ENCODE peak calls at places on chromosome 2, in seven cellular contexts. One of them, this sample, is unnamed.

GRCh38 chr2:9656270-9656766 is 25.5 kb upstream of the YWHAQ start:
- DNase-seq in foreskin fibroblast: peak
- DNase-seq in small intestine: no peak
- DNase-seq in neuronal stem cell: no peak
- DNase-seq in A549: peak
- DNase-seq in AG09309: peak
- DNase-seq in sigmoid colon: no peak
- DNase-seq in this sample: peak

GRCh38 chr2:114022360-114023085 is 132.6 kb downstream of the ACTR3 start:
- DNase-seq in foreskin fibroblast: peak
- DNase-seq in AG09309: peak
- DNase-seq in neuronal stem cell: no peak
- DNase-seq in A549: no peak
- DNase-seq in sigmoid colon: no peak
- DNase-seq in small intestine: peak
- DNase-seq in this sample: peak

GRCh38 chr2:96436961-96437360 is 68.2 kb downstream of the NEURL3 start:
- DNase-seq in sigmoid colon: no peak
- DNase-seq in neuronal stem cell: no peak
- DNase-seq in AG09309: no peak
- DNase-seq in foreskin fibroblast: no peak
- DNase-seq in A549: no peak
- DNase-seq in small intestine: no peak
- DNase-seq in this sample: no peak

GRCh38 chr2:189175869-189176431 is 3.6 kb downstream of the COL5A2 start:
- DNase-seq in sigmoid colon: no peak
- DNase-seq in foreskin fibroblast: no peak
- DNase-seq in small intestine: no peak
- DNase-seq in AG09309: no peak
- DNase-seq in A549: no peak
- DNase-seq in neuronal stem cell: no peak
- DNase-seq in this sample: no peak

GRCh38 chr2:149799296-149799695 is 211.7 kb upstream of the MMADHC start:
- DNase-seq in AG09309: no peak
- DNase-seq in foreskin fibroblast: peak
- DNase-seq in A549: no peak
- DNase-seq in sigmoid colon: no peak
- DNase-seq in neuronal stem cell: peak
- DNase-seq in small intestine: peak
- DNase-seq in this sample: peak

GRCh38 chr2:8656160-8656641 is 25.7 kb upstream of the ID2 start:
- DNase-seq in neuronal stem cell: no peak
- DNase-seq in foreskin fibroblast: peak
- DNase-seq in small intestine: no peak
- DNase-seq in sigmoid colon: no peak
- DNase-seq in A549: no peak
- DNase-seq in AG09309: no peak
- DNase-seq in this sample: peak

GRCh38 chr2:28155627-28156026 is 237.0 kb upstream of the FOSL2 start:
- DNase-seq in small intestine: no peak
- DNase-seq in sigmoid colon: no peak
- DNase-seq in neuronal stem cell: no peak
- DNase-seq in A549: peak
- DNase-seq in AG09309: no peak
- DNase-seq in foreskin fibroblast: no peak
- DNase-seq in this sample: no peak

GRCh38 chr2:172461591-172462392 is 34.4 kb downstream of the ITGA6 start:
- DNase-seq in small intestine: peak
- DNase-seq in foreskin fibroblast: peak
- DNase-seq in A549: peak
- DNase-seq in sigmoid colon: no peak
- DNase-seq in AG09309: no peak
- DNase-seq in neuronal stem cell: peak
- DNase-seq in this sample: peak

GRCh38 chr2:168738057-168738456 is 64.4 kb upstream of the NOSTRIN start:
- DNase-seq in sigmoid colon: no peak
- DNase-seq in AG09309: no peak
- DNase-seq in A549: no peak
- DNase-seq in foreskin fibroblast: no peak
- DNase-seq in small intestine: peak
- DNase-seq in neuronal stem cell: no peak
- DNase-seq in this sample: peak

GRCh38 chr2:217918220-217919024 is 84.4 kb downstream of the TNS1 start:
- DNase-seq in AG09309: no peak
- DNase-seq in neuronal stem cell: peak
- DNase-seq in A549: peak
- DNase-seq in foreskin fibroblast: no peak
- DNase-seq in sigmoid colon: peak
- DNase-seq in small intestine: no peak
- DNase-seq in this sample: peak

GRCh38 chr2:131016826-131017596 is 76.2 kb downstream of the FAM168B start:
- DNase-seq in sigmoid colon: no peak
- DNase-seq in foreskin fibroblast: no peak
- DNase-seq in neuronal stem cell: no peak
- DNase-seq in A549: peak
- DNase-seq in AG09309: no peak
- DNase-seq in small intestine: no peak
- DNase-seq in this sample: peak
- H3K4me3 ChIP-seq in sigmoid colon: no peak
- H3K4me3 ChIP-seq in foreskin fibroblast: no peak
- H3K4me3 ChIP-seq in neuronal stem cell: no peak
- H3K4me3 ChIP-seq in A549: peak
- H3K4me3 ChIP-seq in AG09309: no peak
- H3K4me3 ChIP-seq in small intestine: no peak
- H3K4me3 ChIP-seq in this sample: no peak

GRCh38 chr2:20578895-20579825 is 71.7 kb downstream of the HS1BP3 start:
- DNase-seq in foreskin fibroblast: peak
- DNase-seq in AG09309: peak
- DNase-seq in A549: peak
- DNase-seq in small intestine: peak
- DNase-seq in neuronal stem cell: no peak
- DNase-seq in sigmoid colon: peak
- DNase-seq in this sample: peak

GRCh38 chr2:20580690-20581437 is 70.0 kb downstream of the HS1BP3 start:
- DNase-seq in AG09309: no peak
- DNase-seq in neuronal stem cell: no peak
- DNase-seq in sigmoid colon: peak
- DNase-seq in A549: no peak
- DNase-seq in foreskin fibroblast: no peak
- DNase-seq in small intestine: peak
- DNase-seq in this sample: no peak

GRCh38 chr2:20578266-20578894 is 72.5 kb downstream of the HS1BP3 start:
- DNase-seq in foreskin fibroblast: no peak
- DNase-seq in sigmoid colon: peak
- DNase-seq in small intestine: no peak
- DNase-seq in A549: no peak
- DNase-seq in neuronal stem cell: no peak
- DNase-seq in AG09309: no peak
- DNase-seq in this sample: no peak

GRCh38 chr2:20577495-20578235 is 73.2 kb downstream of the HS1BP3 start:
- DNase-seq in foreskin fibroblast: peak
- DNase-seq in sigmoid colon: no peak
- DNase-seq in neuronal stem cell: no peak
- DNase-seq in small intestine: no peak
- DNase-seq in AG09309: no peak
- DNase-seq in A549: no peak
- DNase-seq in this sample: no peak

DNA sequence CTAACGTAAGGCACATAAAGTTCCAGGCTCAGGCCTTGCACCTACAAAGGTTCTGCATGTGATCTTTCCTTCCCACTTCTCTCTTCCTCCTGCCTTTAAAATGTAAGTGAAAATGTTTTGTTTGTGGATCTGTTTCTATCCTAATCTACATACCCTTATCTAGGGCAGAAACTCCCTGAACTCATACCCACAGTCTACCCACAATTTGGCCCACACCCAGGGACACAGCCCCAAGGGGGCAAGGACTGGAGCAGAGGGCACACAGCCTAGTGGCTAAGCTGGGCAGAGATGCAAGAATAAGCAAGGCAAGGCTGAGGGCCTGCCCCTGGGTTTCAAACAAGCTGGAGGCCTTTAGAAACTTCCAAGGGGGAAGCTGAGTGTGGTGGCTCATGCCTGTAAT is 71.0 kb downstream of the HS1BP3 start:
- DNase-seq in sigmoid colon: peak
- DNase-seq in foreskin fibroblast: no peak
- DNase-seq in small intestine: peak
- DNase-seq in AG09309: no peak
- DNase-seq in A549: no peak
- DNase-seq in neuronal stem cell: no peak
- DNase-seq in this sample: no peak
- H3K4me3 ChIP-seq in sigmoid colon: no peak
- H3K4me3 ChIP-seq in foreskin fibroblast: no peak
- H3K4me3 ChIP-seq in small intestine: no peak
- H3K4me3 ChIP-seq in AG09309: no peak
- H3K4me3 ChIP-seq in A549: no peak
- H3K4me3 ChIP-seq in neuronal stem cell: no peak
- H3K4me3 ChIP-seq in this sample: no peak

GRCh38 chr2:237590272-237591020 is at the start of gene RAB17:
- DNase-seq in small intestine: peak
- DNase-seq in neuronal stem cell: no peak
- DNase-seq in foreskin fibroblast: no peak
- DNase-seq in A549: peak
- DNase-seq in AG09309: no peak
- DNase-seq in sigmoid colon: no peak
- DNase-seq in this sample: no peak
- H3K4me3 ChIP-seq in small intestine: peak
- H3K4me3 ChIP-seq in neuronal stem cell: no peak
- H3K4me3 ChIP-seq in foreskin fibroblast: no peak
- H3K4me3 ChIP-seq in A549: no peak
- H3K4me3 ChIP-seq in AG09309: no peak
- H3K4me3 ChIP-seq in sigmoid colon: no peak
- H3K4me3 ChIP-seq in this sample: no peak

GRCh38 chr2:60534034-60534393 is 19.4 kb downstream of the BCL11A start:
- DNase-seq in A549: no peak
- DNase-seq in sigmoid colon: no peak
- DNase-seq in AG09309: no peak
- DNase-seq in foreskin fibroblast: no peak
- DNase-seq in neuronal stem cell: no peak
- DNase-seq in small intestine: no peak
- DNase-seq in this sample: no peak
- H3K4me3 ChIP-seq in A549: no peak
- H3K4me3 ChIP-seq in sigmoid colon: peak
- H3K4me3 ChIP-seq in AG09309: no peak
- H3K4me3 ChIP-seq in foreskin fibroblast: no peak
- H3K4me3 ChIP-seq in neuronal stem cell: no peak
- H3K4me3 ChIP-seq in small intestine: no peak
- H3K4me3 ChIP-seq in this sample: no peak

DNA sequence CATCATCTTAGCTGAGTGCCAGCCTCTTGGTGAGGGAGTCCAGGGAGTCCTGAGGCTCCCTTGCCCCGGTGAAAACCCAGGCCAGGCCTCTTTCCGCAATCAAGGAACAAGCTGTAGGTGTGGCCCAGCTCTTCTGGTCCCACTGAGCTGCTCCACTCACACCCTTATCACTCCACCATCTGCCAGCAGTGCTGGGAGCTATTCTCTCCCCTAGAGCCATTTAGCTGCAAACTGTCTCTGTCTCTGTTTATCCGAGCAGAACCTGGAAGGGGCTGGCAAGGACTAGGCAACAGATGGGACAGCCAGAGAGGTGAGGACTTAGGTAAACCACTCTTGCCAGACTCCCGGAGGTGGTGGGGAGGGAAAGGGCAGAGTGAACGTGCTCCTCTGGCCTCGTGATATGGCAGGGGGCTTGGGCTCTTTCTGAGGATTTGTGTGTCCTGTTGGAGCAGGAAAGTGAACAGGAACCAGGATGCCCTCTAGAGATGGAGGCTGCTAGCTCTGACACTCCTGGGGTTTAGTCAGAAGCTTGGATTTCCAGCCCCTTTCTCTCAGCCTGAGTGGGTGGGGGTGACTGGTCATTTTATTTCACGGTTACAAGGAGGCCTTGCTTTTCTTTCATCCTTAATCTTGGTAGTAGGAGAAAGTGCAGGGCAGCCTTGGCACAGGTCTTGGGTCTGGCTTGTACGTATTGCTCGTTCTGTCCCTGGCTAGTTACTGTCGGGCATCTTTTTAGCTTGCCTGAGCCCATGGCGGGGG is 19.6 kb downstream of the B3GNT2 start:
- DNase-seq in foreskin fibroblast: no peak
- DNase-seq in neuronal stem cell: no peak
- DNase-seq in A549: no peak
- DNase-seq in sigmoid colon: no peak
- DNase-seq in AG09309: no peak
- DNase-seq in small intestine: peak
- DNase-seq in this sample: peak
- H3K4me3 ChIP-seq in foreskin fibroblast: no peak
- H3K4me3 ChIP-seq in neuronal stem cell: no peak
- H3K4me3 ChIP-seq in A549: no peak
- H3K4me3 ChIP-seq in sigmoid colon: no peak
- H3K4me3 ChIP-seq in AG09309: no peak
- H3K4me3 ChIP-seq in small intestine: no peak
- H3K4me3 ChIP-seq in this sample: no peak

DNA sequence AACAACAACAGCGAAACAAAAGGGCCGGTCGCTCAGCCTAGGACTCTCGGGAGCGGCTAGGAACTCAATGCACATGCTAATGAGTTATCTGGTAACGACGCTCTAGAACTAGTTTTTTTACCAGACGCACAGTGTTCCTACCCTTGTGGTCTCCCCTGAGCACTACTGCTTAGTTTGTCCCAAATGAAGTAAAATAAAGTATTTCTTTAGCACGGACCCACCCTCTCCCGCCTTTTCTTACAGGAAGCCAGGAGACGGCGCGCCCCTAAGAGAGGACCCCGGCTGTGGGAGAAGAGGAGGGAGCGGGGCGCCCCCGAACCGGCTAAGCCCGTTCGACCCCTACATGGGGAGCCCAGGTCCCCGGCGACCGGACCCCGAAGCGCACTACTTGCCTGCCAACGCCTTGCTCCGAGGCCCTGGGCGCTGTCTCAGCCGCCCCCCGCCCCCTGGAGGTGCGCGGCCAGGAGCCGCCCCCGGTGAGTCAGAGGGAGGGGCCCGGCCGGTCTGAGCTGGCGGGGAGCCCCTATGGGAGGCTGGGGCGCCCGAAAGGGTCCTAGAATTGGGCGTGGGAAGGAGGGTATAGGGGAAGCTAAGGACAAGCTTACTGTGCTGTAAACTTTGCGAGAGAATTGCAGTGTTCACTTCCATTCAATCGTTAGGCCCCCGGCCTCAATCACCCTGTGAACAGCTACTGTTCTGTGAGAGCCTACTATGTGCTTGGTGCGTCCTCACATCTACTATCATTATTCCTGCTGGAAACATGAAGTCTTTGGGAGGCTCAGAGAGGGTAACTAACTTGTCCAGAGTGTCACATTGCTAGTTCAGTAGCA is 3.6 kb upstream of the CAPG start:
- DNase-seq in neuronal stem cell: no peak
- DNase-seq in sigmoid colon: no peak
- DNase-seq in A549: no peak
- DNase-seq in small intestine: no peak
- DNase-seq in AG09309: no peak
- DNase-seq in foreskin fibroblast: peak
- DNase-seq in this sample: peak
- H3K4me3 ChIP-seq in neuronal stem cell: no peak
- H3K4me3 ChIP-seq in sigmoid colon: peak
- H3K4me3 ChIP-seq in A549: peak
- H3K4me3 ChIP-seq in small intestine: peak
- H3K4me3 ChIP-seq in AG09309: peak
- H3K4me3 ChIP-seq in foreskin fibroblast: peak
- H3K4me3 ChIP-seq in this sample: peak